ENCODE peak calls at places on chromosomes 13 and 19, in five cellular contexts. W is H1, D is HepG2, X is HCT116, M is GM12878. O is an unnamed sample.

GRCh38 chr19:5805465-5806132 is 732 bp downstream of the NRTN start:
- DNase-seq in W (no peak), D (peak; percentile 65), X (no peak), M (no peak), O (peak; percentile 86)

GRCh38 chr13:64753606-64754005 is 2476.5 kb downstream of the PCDH9 start:
- DNase-seq in W (no peak), D (no peak), X (no peak), M (no peak), O (no peak)

GRCh38 chr19:14496029-14496848 is at the start of gene GIPC1:
- DNase-seq in W (peak; percentile 97), D (peak; percentile 96), X (peak; percentile 97), M (peak; percentile 32), O (peak; percentile 97)

GRCh38 chr13:51125495-51126226 is 14.6 kb upstream of the C13orf42 start:
- DNase-seq in W (peak; percentile 43), D (peak; percentile 63), X (peak; percentile 60), M (peak; percentile 16), O (peak; percentile 55)

GRCh38 chr13:112839347-112840105 is 129.5 kb upstream of the MCF2L start:
- DNase-seq in W (no peak), D (no peak), X (no peak), M (no peak), O (no peak)

GRCh38 chr13:88919970-88920628 is 1248.9 kb downstream of the SLITRK5 start:
- DNase-seq in W (no peak), D (no peak), X (no peak), M (peak; percentile 12), O (no peak)

GRCh38 chr19:13890136-13890535 is 13.2 kb downstream of the NANOS3 start:
- DNase-seq in W (no peak), D (no peak), X (no peak), M (no peak), O (no peak)

GRCh38 chr13:110301083-110301482 is 5.9 kb downstream of the COL4A1 start:
- DNase-seq in W (no peak), D (no peak), X (no peak), M (no peak), O (no peak)

GRCh38 chr19:5553892-5554291 is 13.9 kb downstream of the TINCR start:
- DNase-seq in W (no peak), D (no peak), X (no peak), M (no peak), O (no peak)

GRCh38 chr19:447816-448546 is 12.9 kb downstream of the SHC2 start:
- DNase-seq in W (no peak), D (no peak), X (no peak), M (no peak), O (no peak)

GRCh38 chr19:6020166-6020967 is 42.4 kb upstream of the RANBP3 start:
- DNase-seq in W (no peak), D (peak; percentile 30), X (no peak), M (no peak), O (no peak)

GRCh38 chr13:99916366-99917103 is 55.0 kb downstream of the ZIC5 start:
- DNase-seq in W (no peak), D (peak; percentile 76), X (peak; percentile 73), M (peak; percentile 31), O (peak; percentile 53)

GRCh38 chr13:34371108-34371507 is 553.2 kb downstream of the RFC3 start:
- DNase-seq in W (no peak), D (no peak), X (no peak), M (no peak), O (no peak)

GRCh38 chr13:75055296-75055695 is 426.7 kb downstream of the TBC1D4 start:
- DNase-seq in W (no peak), D (no peak), X (no peak), M (no peak), O (no peak)

GRCh38 chr19:47641891-47642485 is 33.1 kb downstream of the BICRA start:
- DNase-seq in W (no peak), D (no peak), X (no peak), M (no peak), O (no peak)

GRCh38 chr13:52454459-52454824 is 836 bp upstream of the CKAP2 start:
- DNase-seq in W (no peak), D (no peak), X (no peak), M (peak; percentile 69), O (peak; percentile 11)

GRCh38 chr19:50460161-50460765 is 16.0 kb upstream of the EMC10 start:
- DNase-seq in W (no peak), D (peak; percentile 91), X (no peak), M (peak; percentile 75), O (no peak)

GRCh38 chr19:56085571-56086275 is 35.4 kb downstream of the ZNF787 start:
- DNase-seq in W (no peak), D (no peak), X (no peak), M (no peak), O (no peak)

GRCh38 chr19:2634228-2634951 is 68.1 kb downstream of the GNG7 start:
- DNase-seq in W (no peak), D (no peak), X (no peak), M (no peak), O (no peak)

GRCh38 chr19:8304841-8305621 is 3.1 kb downstream of the CD320 start:
- DNase-seq in W (no peak), D (no peak), X (peak; percentile 38), M (no peak), O (peak; percentile 93)

GRCh38 chr19:28744014-28744413 is 468.9 kb downstream of the UQCRFS1 start:
- DNase-seq in W (no peak), D (no peak), X (no peak), M (no peak), O (no peak)

GRCh38 chr13:109344552-109345157 is 441.7 kb downstream of the IRS2 start:
- DNase-seq in W (no peak), D (peak; percentile 10), X (no peak), M (no peak), O (no peak)

GRCh38 chr19:4144666-4145261 is 8.7 kb upstream of the CREB3L3 start:
- DNase-seq in W (no peak), D (no peak), X (peak; percentile 82), M (no peak), O (peak; percentile 47)

GRCh38 chr13:26786651-26787295 is 26.2 kb upstream of the GPR12 start:
- DNase-seq in W (no peak), D (no peak), X (no peak), M (no peak), O (no peak)
- TF ChIP-seq SRF in W (no peak), D (no peak), X (no peak), M (no peak), O (no peak)

GRCh38 chr13:39913928-39914327 is 258.5 kb downstream of the COG6 start:
- DNase-seq in W (no peak), D (no peak), X (no peak), M (no peak), O (no peak)
- TF ChIP-seq SRF in W (no peak), D (no peak), X (no peak), M (no peak), O (no peak)

GRCh38 chr19:46482645-46483044 is 11.3 kb upstream of the PNMA8A start:
- DNase-seq in W (no peak), D (no peak), X (no peak), M (no peak), O (no peak)
- TF ChIP-seq SRF in W (no peak), D (no peak), X (no peak), M (no peak), O (no peak)

GRCh38 chr19:46621191-46622117 is 3.4 kb downstream of the PTGIR start:
- DNase-seq in W (no peak), D (no peak), X (no peak), M (no peak), O (no peak)
- TF ChIP-seq SRF in W (no peak), D (no peak), X (no peak), M (no peak), O (no peak)

GRCh38 chr19:16472992-16473391 is 1.2 kb upstream of the EPS15L1 start:
- DNase-seq in W (no peak), D (no peak), X (no peak), M (no peak), O (no peak)

GRCh38 chr19:16467581-16467980 is 4.2 kb downstream of the EPS15L1 start:
- DNase-seq in W (no peak), D (no peak), X (no peak), M (no peak), O (no peak)

GRCh38 chr19:16473875-16474397 is 2.2 kb upstream of the EPS15L1 start:
- DNase-seq in W (no peak), D (no peak), X (no peak), M (no peak), O (no peak)

GRCh38 chr19:16470541-16470910 is 1.2 kb downstream of the EPS15L1 start:
- DNase-seq in W (no peak), D (no peak), X (no peak), M (no peak), O (no peak)

GRCh38 chr19:16470911-16471811 is 609 bp downstream of the EPS15L1 start:
- DNase-seq in W (no peak), D (no peak), X (no peak), M (no peak), O (no peak)
- TF ChIP-seq SRF in W (no peak), D (no peak), X (no peak), M (no peak), O (no peak)

GRCh38 chr19:33159893-33160292 is 28.0 kb downstream of the WDR88 start:
- DNase-seq in W (no peak), D (no peak), X (no peak), M (no peak), O (no peak)

GRCh38 chr19:33158365-33158764 is 26.5 kb downstream of the WDR88 start:
- DNase-seq in W (no peak), D (peak; percentile 68), X (no peak), M (no peak), O (no peak)

GRCh38 chr19:33157906-33158305 is 26.0 kb downstream of the WDR88 start:
- DNase-seq in W (no peak), D (no peak), X (no peak), M (no peak), O (no peak)

GRCh38 chr19:33159149-33159548 is 27.2 kb downstream of the WDR88 start:
- DNase-seq in W (no peak), D (no peak), X (no peak), M (no peak), O (no peak)

GRCh38 chr19:33161201-33161600 is 29.3 kb downstream of the WDR88 start:
- DNase-seq in W (no peak), D (no peak), X (no peak), M (no peak), O (no peak)
- TF ChIP-seq SRF in W (no peak), D (no peak), X (no peak), M (no peak), O (no peak)

GRCh38 chr13:87661471-87661870 is 9.7 kb upstream of the SLITRK5 start:
- DNase-seq in W (no peak), D (no peak), X (no peak), M (no peak), O (no peak)
- TF ChIP-seq SRF in W (no peak), D (no peak), X (no peak), M (no peak), O (no peak)

GRCh38 chr19:54415901-54416621 is 797 bp downstream of the TTYH1 start:
- DNase-seq in W (no peak), D (no peak), X (no peak), M (no peak), O (peak; percentile 6)
- TF ChIP-seq SRF in W (no peak), D (no peak), X (no peak), M (no peak), O (no peak)

O was measured in K562.